ENCODE peak calls at places on chromosomes 3 and 15, in four cellular contexts. H, A, R and O are unnamed samples.

GRCh38 chr3:148158210-148158609 is 539.5 kb upstream of the AGTR1 start:
- DNase-seq in A (peak), R (peak), H (no peak), O (peak)

GRCh38 chr15:86016750-86017149 is 62.9 kb upstream of the AGBL1 start:
- DNase-seq in H (no peak), R (no peak), A (no peak), O (peak)

GRCh38 chr3:61848885-61849284 is 287.5 kb downstream of the PTPRG start:
- DNase-seq in R (peak), H (no peak), A (peak), O (peak)

GRCh38 chr3:151504606-151505005 is 43.7 kb upstream of the IGSF10 start:
- DNase-seq in H (no peak), A (no peak), R (no peak), O (no peak)

GRCh38 chr15:92652576-92652966 is 3.0 kb downstream of the FAM174B start:
- DNase-seq in A (peak), H (no peak), R (no peak), O (no peak)

GRCh38 chr3:100880072-100880471 is 113.1 kb downstream of the ABI3BP start:
- DNase-seq in H (no peak), A (no peak), R (peak), O (no peak)

GRCh38 chr3:159619341-159619885 is 369.2 kb upstream of the IL12A start:
- DNase-seq in H (no peak), A (no peak), R (peak), O (no peak)

GRCh38 chr3:6719999-6720398 is 140.9 kb upstream of the GRM7 start:
- DNase-seq in H (no peak), A (no peak), R (no peak), O (no peak)

GRCh38 chr15:77012868-77013267 is 17.9 kb downstream of the PSTPIP1 start:
- DNase-seq in R (no peak), H (no peak), A (no peak), O (no peak)

GRCh38 chr3:186476044-186476468 is 68.1 kb downstream of the CRYGS start:
- DNase-seq in H (peak), A (no peak), R (peak), O (peak)

GRCh38 chr3:52286777-52287110 is 884 bp upstream of the GLYCTK start:
- DNase-seq in H (no peak), R (no peak), A (no peak), O (peak)

GRCh38 chr3:194861375-194861774 is 175.7 kb downstream of the FAM43A start:
- DNase-seq in A (no peak), R (no peak), H (no peak), O (no peak)

GRCh38 chr3:132180337-132180791 is 136.8 kb upstream of the ACP3 start:
- DNase-seq in R (peak), A (peak), H (no peak), O (peak)

GRCh38 chr3:197711973-197712707 is 24.6 kb downstream of the RUBCN start:
- DNase-seq in A (peak), R (peak), H (peak), O (peak)

GRCh38 chr15:101441706-101442105 is 47.8 kb downstream of the PCSK6 start:
- DNase-seq in A (no peak), R (no peak), H (no peak), O (no peak)

GRCh38 chr3:15694628-15695027 is 93.1 kb downstream of the BTD start:
- DNase-seq in A (no peak), R (no peak), H (no peak), O (no peak)

DNA sequence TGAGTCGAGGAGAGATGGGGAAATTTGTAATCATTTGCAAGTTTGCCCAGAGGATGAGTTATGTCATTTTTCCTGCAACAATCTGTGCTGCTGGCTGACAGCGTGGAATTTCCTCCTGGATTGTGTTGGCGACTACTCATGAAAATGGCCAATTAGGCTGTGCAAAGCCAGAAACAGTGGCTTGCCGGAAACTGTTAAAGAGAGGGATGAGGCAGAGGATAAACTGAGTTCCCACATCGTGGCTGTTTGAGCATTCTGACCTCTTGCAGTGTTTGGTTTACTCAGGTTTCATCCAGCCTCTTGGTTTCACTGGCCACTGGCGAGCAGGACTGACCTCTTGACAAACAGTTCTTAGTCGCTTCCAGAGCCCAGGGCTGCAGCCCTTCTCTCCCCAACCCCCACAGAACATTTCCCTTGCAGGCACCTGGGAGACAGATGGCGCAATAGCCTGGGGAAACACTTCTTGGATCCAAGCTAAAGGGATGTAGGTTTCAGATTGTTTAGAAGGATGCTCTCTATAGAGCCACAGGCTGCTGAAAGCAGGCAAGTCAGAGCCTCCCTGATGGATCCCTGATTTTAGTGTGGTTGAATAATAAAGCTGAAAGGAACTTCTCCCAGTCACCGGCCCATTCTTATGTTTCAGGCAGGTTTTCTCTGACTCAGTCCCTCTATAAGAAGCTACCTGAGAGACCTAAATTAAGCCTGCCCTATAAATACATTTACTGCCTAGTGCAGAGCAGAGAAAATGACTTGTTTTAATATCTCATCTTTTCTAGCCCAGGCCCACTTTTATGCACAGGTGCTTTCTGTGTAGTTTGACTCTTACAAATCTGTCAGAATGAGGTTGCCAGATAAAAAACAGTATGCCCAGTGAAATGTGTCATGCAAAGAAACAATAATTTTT is 92.8 kb upstream of the UBE2E1 start:
- DNase-seq in H (no peak), R (peak), A (peak), O (peak)
- H2AFZ ChIP-seq in H (no peak), R (no peak), A (peak), O (peak)

GRCh38 chr3:184508938-184509337 is 52.6 kb upstream of the EPHB3 start:
- DNase-seq in A (no peak), R (no peak), H (no peak), O (no peak)

GRCh38 chr3:184511741-184512140 is 49.8 kb upstream of the EPHB3 start:
- DNase-seq in H (no peak), A (no peak), R (no peak), O (no peak)

GRCh38 chr3:184513276-184514150 is 48.1 kb upstream of the EPHB3 start:
- DNase-seq in A (peak), R (peak), H (no peak), O (peak)

GRCh38 chr3:184512621-184513020 is 49.0 kb upstream of the EPHB3 start:
- DNase-seq in R (no peak), A (no peak), H (no peak), O (no peak)

DNA sequence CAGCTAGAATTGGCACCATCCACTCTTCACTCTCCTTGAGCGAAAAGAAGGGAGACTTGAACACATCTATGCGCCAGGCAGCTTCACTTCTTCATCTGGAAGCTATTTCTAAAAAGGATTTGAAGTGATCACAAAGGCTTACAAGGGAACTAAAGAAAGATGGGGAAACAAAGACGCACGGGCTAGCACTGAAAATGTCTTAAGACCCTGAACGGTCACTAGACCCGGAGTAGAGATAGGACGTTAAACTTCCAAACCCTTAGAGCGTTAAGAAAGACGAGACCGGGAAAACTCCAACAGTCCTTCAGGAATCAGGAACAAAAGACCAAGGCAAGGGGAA is 47.5 kb upstream of the EPHB3 start:
- DNase-seq in A (peak), H (no peak), R (no peak), O (no peak)
- H2AFZ ChIP-seq in A (peak), H (no peak), R (no peak), O (peak)

DNA sequence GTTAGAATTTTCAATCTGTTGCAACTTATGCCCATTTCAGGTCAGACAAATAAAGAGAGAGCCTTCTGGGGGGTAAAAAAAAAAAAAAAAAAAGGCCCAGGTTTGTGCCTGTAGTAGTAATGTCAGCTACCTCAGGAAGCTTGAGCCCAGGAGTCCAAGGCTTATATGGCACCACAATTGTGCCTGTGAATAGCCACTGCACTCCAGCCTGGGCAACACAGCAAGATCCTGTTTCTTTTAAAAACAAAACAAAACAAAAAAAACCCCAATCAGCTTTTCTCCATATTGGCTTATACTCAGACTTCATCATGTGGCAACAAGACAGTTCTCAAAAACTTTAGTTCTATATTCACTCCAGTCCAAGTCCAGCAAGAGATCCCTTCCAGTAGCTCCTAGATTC is 8.4 kb upstream of the LRRFIP2 start:
- DNase-seq in H (no peak), R (no peak), A (no peak), O (no peak)
- H2AFZ ChIP-seq in H (no peak), R (no peak), A (no peak), O (peak)

GRCh38 chr3:48140284-48140683 is 47.9 kb downstream of the CDC25A start:
- DNase-seq in A (peak), R (no peak), H (no peak), O (no peak)

GRCh38 chr3:48130321-48130881 is 57.8 kb downstream of the CDC25A start:
- DNase-seq in A (peak), R (peak), H (no peak), O (no peak)

GRCh38 chr3:48137425-48137999 is 50.7 kb downstream of the CDC25A start:
- DNase-seq in A (no peak), H (no peak), R (no peak), O (peak)

GRCh38 chr3:48141225-48142137 is 46.7 kb downstream of the CDC25A start:
- DNase-seq in R (no peak), H (no peak), A (no peak), O (peak)

GRCh38 chr3:48135773-48136495 is 52.3 kb downstream of the CDC25A start:
- DNase-seq in A (no peak), H (no peak), R (no peak), O (no peak)
- H2AFZ ChIP-seq in A (peak), H (no peak), R (peak), O (no peak)

GRCh38 chr3:95926904-95927501 is 887.4 kb upstream of the EPHA6 start:
- DNase-seq in A (no peak), H (no peak), R (no peak), O (no peak)

GRCh38 chr3:95923496-95924210 is 890.7 kb upstream of the EPHA6 start:
- DNase-seq in H (no peak), R (peak), A (peak), O (peak)
- H2AFZ ChIP-seq in H (peak), R (no peak), A (no peak), O (no peak)

DNA sequence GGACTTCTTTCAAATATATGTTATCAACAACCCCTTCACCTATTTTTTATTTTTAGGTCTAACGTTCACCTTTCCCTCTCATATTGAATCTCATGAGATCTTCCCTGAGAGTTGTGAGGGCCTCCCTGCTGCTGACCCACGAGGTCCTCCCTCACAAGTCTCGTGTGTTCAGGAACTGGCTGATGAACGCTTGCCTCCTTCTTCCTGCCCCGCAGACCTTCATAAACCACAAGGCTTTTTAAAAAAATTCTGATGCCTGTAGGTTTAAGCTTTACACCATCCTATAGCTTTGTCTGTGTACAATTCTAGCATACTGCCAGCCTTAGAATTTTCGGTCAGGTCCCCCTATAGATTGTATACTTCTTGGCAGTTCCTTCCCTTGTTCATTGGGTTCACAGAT is 50.5 kb downstream of the CHST2 start:
- DNase-seq in A (no peak), H (no peak), R (no peak), O (no peak)
- H2AFZ ChIP-seq in A (no peak), H (no peak), R (no peak), O (no peak)

DNA sequence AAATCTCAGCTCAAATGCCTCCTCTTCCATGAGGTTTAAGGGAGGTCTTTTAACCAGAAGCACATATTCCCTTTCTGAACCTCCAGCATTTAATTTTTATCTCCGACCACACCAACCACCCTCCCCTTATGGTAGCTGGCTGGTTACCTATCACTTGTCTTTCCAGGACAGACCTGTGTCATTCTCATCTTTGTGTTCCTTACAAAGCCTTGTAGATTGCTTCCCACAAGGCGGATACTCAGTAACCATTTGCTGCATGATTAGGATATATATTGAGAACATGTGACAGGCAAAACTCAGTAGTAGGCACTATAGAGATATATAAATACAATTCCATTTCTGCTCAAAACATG is 119.5 kb downstream of the RPL22L1 start:
- DNase-seq in R (no peak), H (no peak), A (no peak), O (no peak)
- H2AFZ ChIP-seq in R (no peak), H (peak), A (no peak), O (no peak)

GRCh38 chr3:10524799-10525301 is 19.5 kb upstream of the ATP2B2 start:
- DNase-seq in R (no peak), H (no peak), A (no peak), O (no peak)

GRCh38 chr3:10526366-10526765 is 21.0 kb upstream of the ATP2B2 start:
- DNase-seq in A (no peak), R (no peak), H (no peak), O (no peak)

GRCh38 chr3:10529809-10530208 is 24.4 kb upstream of the ATP2B2 start:
- DNase-seq in R (no peak), H (no peak), A (no peak), O (no peak)

GRCh38 chr3:10528046-10528445 is 22.7 kb upstream of the ATP2B2 start:
- DNase-seq in H (no peak), R (no peak), A (no peak), O (no peak)

DNA sequence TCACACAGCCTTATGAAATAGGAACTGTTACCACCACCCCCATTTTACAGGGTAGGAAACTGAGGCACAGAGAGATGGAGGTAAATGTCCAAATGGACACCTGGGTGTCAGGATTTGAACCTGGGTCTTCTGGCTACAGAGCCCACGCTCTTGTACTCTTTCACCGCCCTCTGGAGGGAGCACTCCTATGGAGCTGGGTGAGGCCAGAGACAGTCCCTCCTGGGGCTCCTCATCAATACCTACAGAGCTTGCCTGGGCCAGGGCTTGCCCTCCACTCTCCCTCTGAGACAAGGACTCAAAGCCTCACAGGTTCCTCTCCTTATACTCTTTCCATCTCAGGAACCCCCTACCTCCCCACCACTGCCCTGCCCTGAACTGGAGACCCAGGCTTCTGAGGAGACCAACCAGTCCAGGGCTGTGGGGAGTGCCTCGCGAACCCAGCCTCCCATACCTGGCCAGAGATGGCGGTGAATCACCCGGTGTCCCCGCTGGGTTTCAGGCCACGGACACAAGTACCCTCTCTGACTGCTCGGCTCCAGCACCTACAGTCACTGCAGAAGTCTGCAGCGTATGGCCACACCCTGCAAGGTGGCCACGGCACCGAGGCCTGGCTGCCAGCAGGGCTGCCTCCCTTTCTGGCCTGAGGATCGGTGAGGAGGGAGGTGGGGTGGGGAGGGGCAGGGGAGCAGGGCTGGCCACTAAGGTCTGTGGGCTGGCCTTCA is 22.1 kb upstream of the ATP2B2 start:
- DNase-seq in H (no peak), R (no peak), A (no peak), O (no peak)
- H2AFZ ChIP-seq in H (no peak), R (no peak), A (no peak), O (no peak)

GRCh38 chr3:153385343-153385742 is 223.3 kb downstream of the RAP2B start:
- DNase-seq in H (no peak), R (no peak), A (no peak), O (no peak)
- H2AFZ ChIP-seq in H (no peak), R (no peak), A (no peak), O (no peak)

DNA sequence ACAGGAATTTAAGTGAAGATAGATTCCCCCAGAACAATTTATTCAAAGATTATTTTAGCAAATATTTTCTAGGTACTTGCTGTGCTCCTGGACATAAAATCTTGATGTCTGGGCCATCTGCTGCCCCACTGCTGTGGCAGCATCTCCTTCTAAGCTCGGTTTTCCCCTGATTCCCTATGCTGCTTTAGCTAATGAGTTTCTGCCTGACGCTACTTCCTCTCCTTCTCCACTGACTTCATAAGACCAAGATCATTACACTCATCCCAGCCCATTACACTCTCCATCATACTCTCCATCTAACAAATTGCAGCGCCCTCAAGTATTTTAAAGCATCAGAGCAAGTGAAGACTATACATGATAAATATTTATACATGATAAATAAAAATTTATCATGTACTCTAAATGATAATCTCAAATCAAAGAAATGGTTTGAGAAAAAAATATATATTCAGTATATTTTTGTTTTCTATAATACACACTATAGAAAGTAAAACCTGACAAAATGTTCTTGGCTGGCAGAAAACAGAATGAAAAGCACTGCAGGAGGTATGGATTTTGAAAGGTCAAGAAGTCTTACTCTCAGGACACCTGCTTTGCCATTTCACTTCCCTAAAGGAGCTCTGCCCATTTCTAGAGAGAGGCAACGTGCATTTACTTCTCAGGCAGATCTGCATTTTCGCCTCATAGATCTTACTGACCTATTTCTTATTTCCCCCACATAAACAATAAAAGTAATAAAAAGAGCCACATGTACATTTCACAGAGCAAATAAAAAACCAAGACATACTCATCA is 232.0 kb downstream of the KCNMB2 start:
- DNase-seq in R (no peak), H (no peak), A (no peak), O (no peak)
- H2AFZ ChIP-seq in R (no peak), H (no peak), A (no peak), O (no peak)